ENCODE peak calls at places on chromosomes 16 and 17, in five cellular contexts. F is neural progenitor cell, B is GM23338, D is hepatocyte, N is MM.1S. J is an unnamed sample.

GRCh38 chr17:56593073-56593740 is at the start of gene NOG:
- DNase-seq in F (peak; percentile 89), B (peak; percentile 81), D (peak; percentile 82), N (peak; percentile 55), J (no peak)

GRCh38 chr17:14427914-14428639 is 127.2 kb downstream of the HS3ST3B1 start:
- DNase-seq in F (no peak), B (no peak), D (no peak), N (peak; percentile 51), J (peak; percentile 92)

GRCh38 chr17:29289852-29290251 is 4.1 kb downstream of the NUFIP2 start:
- DNase-seq in F (no peak), B (no peak), D (no peak), N (no peak), J (no peak)

GRCh38 chr17:71163121-71163812 is 957.6 kb upstream of the SOX9 start:
- DNase-seq in F (no peak), B (no peak), D (peak; percentile 10), N (no peak), J (no peak)

GRCh38 chr17:57574040-57574513 is 171.0 kb downstream of the CCDC182 start:
- DNase-seq in F (no peak), B (no peak), D (peak; percentile 62), N (no peak), J (no peak)

GRCh38 chr16:83110221-83110768 is 483.5 kb downstream of the CDH13 start:
- DNase-seq in F (no peak), B (no peak), D (no peak), N (no peak), J (no peak)

GRCh38 chr16:24729967-24730815 is 740 bp downstream of the TNRC6A start:
- DNase-seq in F (peak; percentile 31), B (peak; percentile 51), D (peak; percentile 52), N (peak; percentile 19), J (peak; percentile 21)

GRCh38 chr16:7471268-7471667 is 138.6 kb downstream of the RBFOX1 start:
- DNase-seq in F (no peak), B (no peak), D (no peak), N (no peak), J (no peak)

GRCh38 chr17:17782425-17783120 is 54.2 kb downstream of the SREBF1 start:
- DNase-seq in F (peak; percentile 72), B (peak; percentile 61), D (peak; percentile 54), N (no peak), J (peak; percentile 52)

GRCh38 chr16:66443269-66443652 is 16.2 kb downstream of the BEAN1 start:
- DNase-seq in F (no peak), B (no peak), D (no peak), N (no peak), J (no peak)

GRCh38 chr16:27251561-27252205 is 16.9 kb downstream of the NSMCE1 start:
- DNase-seq in F (no peak), B (no peak), D (no peak), N (no peak), J (no peak)

GRCh38 chr17:39769974-39770587 is 32.3 kb downstream of the GRB7 start:
- DNase-seq in F (no peak), B (no peak), D (peak; percentile 47), N (peak; percentile 76), J (peak; percentile 67)

GRCh38 chr17:6853764-6854442 is 22.4 kb upstream of the TEKT1 start:
- DNase-seq in F (peak; percentile 52), B (peak; percentile 89), D (peak; percentile 70), N (peak; percentile 83), J (peak; percentile 80)

GRCh38 chr17:82380860-82381702 is 9.5 kb downstream of the UTS2R start:
- DNase-seq in F (no peak), B (no peak), D (no peak), N (no peak), J (no peak)

GRCh38 chr16:75263963-75264445 is 12.6 kb upstream of the BCAR1 start:
- DNase-seq in F (no peak), B (no peak), D (peak; percentile 48), N (no peak), J (no peak)

GRCh38 chr17:81902653-81903414 is 796 bp downstream of the NPB start:
- DNase-seq in F (peak; percentile 43), B (peak; percentile 73), D (no peak), N (no peak), J (no peak)

GRCh38 chr16:31876955-31877828 is 3.6 kb downstream of the ZNF267 start:
- DNase-seq in F (no peak), B (no peak), D (peak; percentile 63), N (peak; percentile 80), J (no peak)

GRCh38 chr16:31877876-31878642 is 4.5 kb downstream of the ZNF267 start:
- DNase-seq in F (no peak), B (no peak), D (no peak), N (no peak), J (no peak)

GRCh38 chr16:31873556-31874353 is at the start of gene ZNF267:
- DNase-seq in F (peak; percentile 97), B (peak; percentile 97), D (peak; percentile 97), N (peak; percentile 95), J (peak; percentile 97)

GRCh38 chr16:31874354-31875111 is 926 bp downstream of the ZNF267 start:
- DNase-seq in F (peak; percentile 9), B (no peak), D (peak; percentile 65), N (peak; percentile 74), J (peak; percentile 67)

GRCh38 chr16:31875112-31875803 is 1.7 kb downstream of the ZNF267 start:
- DNase-seq in F (no peak), B (no peak), D (no peak), N (no peak), J (peak; percentile 56)
- TF ChIP-seq EZH2phosphoT487 in F (no peak), B (no peak), D (no peak), N (no peak), J (no peak)

GRCh38 chr17:63171428-63172205 is 205.6 kb downstream of the TANC2 start:
- DNase-seq in F (no peak), B (no peak), D (no peak), N (no peak), J (no peak)
- TF ChIP-seq EZH2phosphoT487 in F (no peak), B (no peak), D (no peak), N (no peak), J (no peak)

GRCh38 chr17:10737168-10737622 is 7.4 kb upstream of the TMEM220 start:
- DNase-seq in F (peak; percentile 70), B (peak; percentile 86), D (peak; percentile 87), N (peak; percentile 12), J (no peak)
- TF ChIP-seq EZH2phosphoT487 in F (no peak), B (no peak), D (no peak), N (no peak), J (no peak)

DNA sequence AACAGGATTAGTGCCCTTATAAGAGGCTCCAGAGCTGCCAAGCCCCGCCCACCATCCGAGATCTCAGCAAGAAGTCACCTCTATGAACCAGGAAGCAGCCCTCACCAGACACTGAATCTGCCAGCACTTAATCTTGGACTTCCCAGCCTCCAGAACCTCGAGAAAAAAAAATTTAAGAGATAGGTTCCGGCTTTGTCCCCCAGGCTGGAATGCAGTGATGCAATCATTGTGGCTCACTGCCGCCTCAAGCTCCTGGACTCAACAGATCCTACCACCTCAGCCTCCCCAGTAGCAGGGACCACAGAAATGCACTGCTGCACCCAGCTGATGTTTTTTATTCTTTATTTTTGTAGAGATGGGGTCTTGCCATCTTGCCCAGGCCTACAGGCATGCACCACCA is 22.5 kb upstream of the ADCY9 start:
- DNase-seq in F (no peak), B (no peak), D (no peak), N (no peak), J (no peak)
- TF ChIP-seq EZH2phosphoT487 in F (no peak), B (no peak), D (no peak), N (no peak), J (no peak)

DNA sequence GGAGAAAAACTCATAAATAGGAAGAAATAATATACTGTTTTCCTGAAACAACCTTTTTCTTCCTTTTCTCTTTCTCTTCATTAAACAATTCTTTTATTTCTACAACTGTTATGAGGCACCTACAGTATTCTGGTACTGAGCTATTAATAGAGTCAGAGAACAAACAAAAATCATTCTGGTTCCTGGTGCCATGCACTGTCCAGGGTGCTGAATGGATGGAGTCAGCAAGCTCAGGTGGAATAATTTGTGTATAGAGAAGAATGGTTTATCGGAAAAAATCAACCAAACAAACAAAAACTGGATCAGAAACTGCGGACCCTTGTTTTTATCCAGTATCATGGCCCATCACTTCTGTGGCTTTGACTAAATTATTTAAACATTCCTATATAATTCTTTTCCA is 430.3 kb upstream of the GOT2 start:
- DNase-seq in F (peak; percentile 41), B (peak; percentile 40), D (peak; percentile 29), N (no peak), J (no peak)
- TF ChIP-seq EZH2phosphoT487 in F (no peak), B (no peak), D (no peak), N (no peak), J (no peak)

GRCh38 chr17:61185385-61185784 is 214.3 kb upstream of the TBX2 start:
- DNase-seq in F (no peak), B (no peak), D (no peak), N (no peak), J (no peak)

GRCh38 chr17:61186996-61187395 is 212.6 kb upstream of the TBX2 start:
- DNase-seq in F (no peak), B (no peak), D (no peak), N (no peak), J (no peak)

GRCh38 chr17:61188081-61188480 is 211.6 kb upstream of the TBX2 start:
- DNase-seq in F (no peak), B (no peak), D (no peak), N (no peak), J (no peak)

GRCh38 chr17:61189968-61190367 is 209.7 kb upstream of the TBX2 start:
- DNase-seq in F (no peak), B (no peak), D (no peak), N (no peak), J (no peak)
- TF ChIP-seq EZH2phosphoT487 in F (no peak), B (no peak), D (no peak), N (no peak), J (no peak)

GRCh38 chr16:29729116-29729521 is 16.7 kb downstream of the C16orf54 start:
- DNase-seq in F (peak; percentile 71), B (peak; percentile 72), D (peak; percentile 63), N (peak; percentile 38), J (peak; percentile 45)
- TF ChIP-seq EZH2phosphoT487 in F (no peak), B (no peak), D (no peak), N (no peak), J (no peak)

GRCh38 chr16:71807905-71808592 is 585 bp downstream of the AP1G1 start:
- DNase-seq in F (peak; percentile 49), B (peak; percentile 32), D (peak; percentile 54), N (peak; percentile 67), J (no peak)
- TF ChIP-seq EZH2phosphoT487 in F (no peak), B (no peak), D (no peak), N (no peak), J (no peak)

J was measured in OCI-LY7.